ENCODE peak calls at places on chromosomes 5 and 9, in nine cellular contexts. X is tibial nerve; A is thyroid gland; G is fibroblast of lung; H is CD8-positive, alpha-beta T cell; Q is esophagus squamous epithelium; Z is adrenal gland; U is Peyer's patch; D is MM.1S. S is an unnamed sample.

GRCh38 chr9:37925006-37925405 is 21.1 kb upstream of the SLC25A51 start:
- DNase-seq in X (no peak), A (no peak), G (no peak), H (no peak), Q (no peak), Z (no peak), U (no peak), D (no peak), S (no peak)

GRCh38 chr5:93793159-93793781 is 51.9 kb upstream of the POU5F2 start:
- DNase-seq in X (no peak), A (no peak), G (no peak), H (no peak), Q (no peak), Z (no peak), U (no peak), D (no peak), S (no peak)

GRCh38 chr9:93060746-93061259 is 2.3 kb downstream of the SUSD3 start:
- DNase-seq in X (no peak), A (peak; percentile 46), G (peak; percentile 66), H (no peak), Q (no peak), Z (no peak), U (no peak), D (no peak), S (no peak)

GRCh38 chr9:8468048-8468600 is 668.5 kb upstream of the DMAC1 start:
- DNase-seq in X (no peak), A (no peak), G (no peak), H (no peak), Q (no peak), Z (no peak), U (no peak), D (no peak), S (no peak)

GRCh38 chr9:129338701-129339445 is 160.8 kb upstream of the IER5L start:
- DNase-seq in X (no peak), A (no peak), G (peak; percentile 59), H (no peak), Q (no peak), Z (no peak), U (no peak), D (no peak), S (no peak)

GRCh38 chr9:104795082-104795481 is 31.2 kb downstream of the NIPSNAP3B start:
- DNase-seq in X (no peak), A (no peak), G (no peak), H (no peak), Q (no peak), Z (no peak), U (no peak), D (no peak), S (no peak)

GRCh38 chr9:134847752-134848432 is 32.7 kb upstream of the FCN2 start:
- DNase-seq in X (no peak), A (no peak), G (no peak), H (no peak), Q (no peak), Z (no peak), U (no peak), D (no peak), S (no peak)

GRCh38 chr9:99140685-99141314 is 35.9 kb downstream of the TGFBR1 start:
- DNase-seq in X (no peak), A (peak; percentile 38), G (peak; percentile 47), H (peak; percentile 46), Q (no peak), Z (peak; percentile 69), U (peak; percentile 64), D (peak; percentile 30), S (peak; percentile 54)

DNA sequence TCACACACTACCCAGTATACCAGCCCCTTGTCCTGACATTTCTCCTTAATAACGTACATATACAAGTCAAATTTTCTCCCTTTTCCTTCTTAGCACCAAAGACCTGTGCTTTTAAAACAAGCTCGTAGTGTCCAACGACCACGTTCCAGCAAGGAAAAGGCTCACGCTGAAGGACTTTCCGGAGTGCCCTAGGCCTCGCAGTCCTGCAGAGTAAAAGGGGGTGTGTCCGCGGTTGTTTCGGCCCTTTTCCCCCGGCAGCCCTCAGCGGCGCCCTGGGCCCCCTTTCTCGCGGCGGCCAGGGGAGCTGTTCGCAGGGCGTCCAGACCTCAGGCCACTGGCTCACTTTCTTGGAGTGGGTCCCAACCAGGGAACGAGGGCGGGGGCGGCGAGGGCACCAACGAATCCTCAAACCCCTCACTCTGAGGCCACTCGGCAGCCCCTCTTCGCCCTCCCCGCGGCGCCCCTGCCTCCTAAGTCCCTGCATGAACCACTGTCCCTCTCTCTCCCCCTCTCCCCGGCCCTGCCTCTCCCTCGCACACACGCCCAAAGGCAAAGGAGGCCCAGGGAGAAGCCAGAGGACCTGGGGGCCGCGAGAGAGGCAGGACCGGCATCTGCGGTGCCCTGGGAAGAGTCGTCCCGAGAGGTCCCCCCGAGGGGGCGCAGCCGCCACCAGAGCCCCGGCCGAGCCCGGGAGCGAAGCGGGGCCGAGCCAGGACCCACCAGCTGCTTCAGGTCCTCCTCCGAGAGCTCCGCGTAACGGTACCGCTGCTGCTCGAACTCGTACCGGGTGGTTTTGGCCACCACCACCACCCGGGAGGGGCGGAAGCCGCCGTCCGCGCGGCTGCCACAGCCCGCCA is 718 bp downstream of the NADK2 start:
- DNase-seq in X (peak; percentile 23), A (peak; percentile 77), G (peak; percentile 70), H (peak; percentile 28), Q (peak; percentile 21), Z (peak; percentile 82), U (peak; percentile 77), D (peak; percentile 57), S (peak; percentile 43)
- TF ChIP-seq CTCF in X (no peak), A (no peak), G (no peak), H (no peak), Q (no peak), Z (no peak), U (no peak), D (no peak), S (no peak)

DNA sequence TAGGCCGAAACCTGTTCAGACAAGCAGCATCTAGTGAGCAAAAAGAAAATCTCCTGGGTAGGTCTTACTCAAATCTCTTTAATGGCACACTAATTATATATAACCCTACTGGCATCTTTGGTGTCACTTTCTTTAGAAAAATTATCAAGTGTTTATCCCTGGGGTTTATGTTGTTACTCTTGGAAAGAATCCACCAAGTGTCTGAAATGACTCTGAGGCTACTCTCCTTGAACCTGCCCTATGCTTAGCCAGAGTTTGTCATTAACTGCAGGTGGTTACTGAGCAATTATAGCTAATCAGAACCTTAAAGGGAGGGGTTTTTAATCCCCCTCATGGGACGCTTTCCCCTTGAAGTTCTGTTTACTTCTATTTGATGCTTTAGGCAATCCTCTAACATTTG is 381.9 kb downstream of the PLK2 start:
- DNase-seq in X (no peak), A (no peak), G (no peak), H (no peak), Q (no peak), Z (no peak), U (no peak), D (no peak), S (no peak)
- H3K27ac ChIP-seq in X (no peak overlapping the region), A (no peak overlapping the region), G (no peak overlapping the region), H (no peak overlapping the region), Q (no peak overlapping the region), Z (no peak overlapping the region), U (no peak overlapping the region), D (no peak overlapping the region), S (no peak overlapping the region)

GRCh38 chr5:134113908-134114875 is at the start of gene TCF7:
- DNase-seq in X (peak; percentile 42), A (peak; percentile 74), G (peak; percentile 77), H (peak; percentile 73), Q (no peak), Z (peak; percentile 79), U (peak; percentile 90), D (peak; percentile 76), S (no peak)

GRCh38 chr5:134111741-134112647 is 2.5 kb upstream of the TCF7 start:
- DNase-seq in X (no peak), A (peak; percentile 61), G (peak; percentile 68), H (no peak), Q (no peak), Z (no peak), U (no peak), D (no peak), S (no peak)

GRCh38 chr5:134113572-134113907 is 941 bp upstream of the TCF7 start:
- DNase-seq in X (no peak), A (no peak), G (no peak), H (no peak), Q (no peak), Z (no peak), U (no peak), D (no peak), S (no peak)

GRCh38 chr5:134114886-134115805 is 665 bp downstream of the TCF7 start:
- DNase-seq in X (no peak), A (peak; percentile 51), G (no peak), H (peak; percentile 91), Q (no peak), Z (peak; percentile 63), U (peak; percentile 83), D (peak; percentile 9), S (no peak)

DNA sequence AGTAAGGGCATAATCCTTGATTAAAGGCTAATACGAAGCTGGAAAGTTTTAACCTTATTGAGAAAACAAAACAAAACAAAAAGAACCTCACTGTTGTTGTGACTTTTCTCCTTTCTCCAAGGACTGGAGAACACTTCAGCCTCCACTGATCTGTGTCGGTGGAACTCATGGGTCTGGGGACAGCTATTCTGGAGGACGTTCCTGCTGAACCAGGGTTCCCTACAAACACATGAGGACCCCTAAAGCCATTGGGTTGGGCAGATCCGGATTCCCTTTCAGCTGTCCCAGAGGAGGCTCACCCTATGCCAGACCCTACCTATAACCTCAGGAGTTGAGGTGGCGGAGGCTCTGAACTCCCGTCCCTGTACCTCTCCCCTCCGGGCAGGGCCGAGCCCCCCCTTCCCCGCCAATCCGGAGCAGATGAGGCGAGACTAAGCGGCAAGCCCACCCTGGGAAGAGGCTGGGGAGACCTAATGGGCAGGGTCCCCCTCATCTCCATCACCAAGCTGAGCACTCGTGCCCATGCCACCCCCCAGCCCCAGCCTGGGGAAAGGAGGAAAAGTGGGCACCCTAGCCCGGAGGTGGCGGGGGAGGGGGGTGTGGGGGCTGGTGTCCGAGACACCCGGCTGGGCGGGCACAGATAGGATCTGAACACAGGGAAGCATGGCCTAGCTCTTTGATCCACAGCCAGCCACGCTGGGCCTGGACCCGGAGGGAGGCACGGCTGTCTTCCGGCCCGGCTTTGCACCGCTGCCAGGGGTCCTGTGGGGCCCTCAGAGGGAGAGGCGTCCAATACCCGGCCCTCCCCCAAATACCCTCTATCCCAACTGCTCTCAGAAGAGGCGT is 1.5 kb upstream of the TCF7 start:
- DNase-seq in X (no peak), A (peak; percentile 76), G (no peak), H (no peak), Q (no peak), Z (no peak), U (no peak), D (no peak), S (no peak)
- H3K27me3 ChIP-seq in X (no peaks in the 10 kb centered on the region), A (no peaks in the 10 kb centered on the region), G (no peaks in the 10 kb centered on the region), H (no peaks in the 10 kb centered on the region), Q (peaks cover 17% of the 10 kb centered on the region), Z (no peaks in the 10 kb centered on the region), U (peaks cover 7% of the 10 kb centered on the region), D (peaks cover 16% of the 10 kb centered on the region), S (peaks cover 5% of the 10 kb centered on the region)

DNA sequence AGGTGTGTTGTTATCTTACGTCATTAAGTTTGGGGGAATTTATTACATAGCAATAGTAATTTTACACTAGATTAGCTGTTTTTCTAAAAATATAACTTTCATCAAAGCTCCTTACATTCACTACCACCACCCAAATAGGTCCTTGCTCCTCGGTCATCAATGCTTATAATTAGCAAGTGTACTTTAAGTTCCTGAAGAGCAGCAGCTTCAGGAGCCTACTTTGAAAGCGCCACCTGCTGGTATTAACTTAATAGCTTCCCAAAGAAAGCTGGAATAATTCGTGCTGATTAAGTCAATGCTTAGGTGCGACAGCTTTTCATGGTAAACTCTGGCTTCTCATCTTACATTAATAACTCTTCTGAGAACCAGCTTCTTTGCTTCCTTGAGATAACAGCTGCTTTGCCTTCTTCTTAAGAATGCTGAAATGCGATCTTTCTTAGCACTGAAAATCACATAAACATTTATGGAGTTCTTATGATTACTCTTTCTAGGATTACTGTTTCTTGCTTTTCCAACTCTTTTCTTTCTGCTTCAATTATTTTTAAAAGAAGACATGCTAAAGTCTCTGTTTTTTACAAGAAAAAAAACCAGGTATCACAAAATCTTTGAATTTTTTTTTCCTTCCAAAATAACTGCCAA is 10.0 kb upstream of the C5 start:
- DNase-seq in X (no peak), A (peak; percentile 19), G (peak; percentile 62), H (peak; percentile 24), Q (no peak), Z (peak; percentile 61), U (peak; percentile 58), D (peak; percentile 71), S (no peak)
- TF ChIP-seq CTCF in X (peak; percentile 79), A (no peak), G (peak; percentile 68), H (peak; percentile 73), Q (peak; percentile 71), Z (peak; percentile 82), U (peak; percentile 49), D (peak; percentile 75), S (peak; percentile 77)